ENCODE peak calls at places on chromosomes 16 and 17, in five cellular contexts. Y is astrocyte of the cerebellum, A is AG04450, N is Caco-2, Z is dorsolateral prefrontal cortex. G is an unnamed sample.

GRCh38 chr17:50262001-50262794 is 12.1 kb upstream of the TMEM92 start:
- DNase-seq in Z (no peak), A (no peak), N (peak), Y (no peak), G (no peak)

GRCh38 chr17:61065263-61065773 is 334.3 kb upstream of the TBX2 start:
- DNase-seq in Z (no peak), A (no peak), Y (peak), N (no peak), G (peak)

GRCh38 chr16:67260426-67261063 is 11.8 kb downstream of the SLC9A5 start:
- DNase-seq in N (peak), Y (peak), A (no peak), Z (no peak), G (no peak)

GRCh38 chr17:574061-574460 is 140.6 kb downstream of the VPS53 start:
- DNase-seq in Y (no peak), Z (no peak), A (no peak), N (no peak), G (no peak)

GRCh38 chr16:77424841-77425604 is 9.8 kb downstream of the ADAMTS18 start:
- DNase-seq in A (no peak), Z (no peak), Y (peak), N (no peak), G (no peak)

GRCh38 chr16:67675999-67676398 is 9.4 kb downstream of the C16orf86 start:
- DNase-seq in A (no peak), Y (no peak), Z (no peak), N (no peak), G (no peak)

GRCh38 chr16:57070986-57071540 is 21.3 kb upstream of the CPNE2 start:
- DNase-seq in A (no peak), Y (no peak), N (no peak), Z (no peak), G (no peak)

GRCh38 chr16:75754126-75754525 is 27.8 kb upstream of the CPHXL start:
- DNase-seq in N (peak), Y (no peak), A (peak), Z (no peak), G (no peak)

GRCh38 chr16:82031116-82032084 is 3.7 kb upstream of the HSD17B2 start:
- DNase-seq in Z (no peak), Y (peak), A (peak), N (no peak), G (no peak)

GRCh38 chr16:1763521-1764511 is 7.5 kb downstream of the NME3 start:
- DNase-seq in Z (no peak), Y (no peak), N (no peak), A (no peak), G (no peak)

GRCh38 chr16:56985288-56985961 is 3.9 kb upstream of the NLRC5 start:
- DNase-seq in A (peak), N (no peak), Z (no peak), Y (peak), G (peak)

GRCh38 chr16:66382171-66382965 is 15.9 kb downstream of the CDH5 start:
- DNase-seq in Z (no peak), N (no peak), Y (peak), A (peak), G (peak)

GRCh38 chr17:19753661-19754463 is 5.8 kb upstream of the ALDH3A1 start:
- DNase-seq in Y (no peak), Z (peak), N (peak), A (no peak), G (no peak)

GRCh38 chr16:78562650-78563049 is 463.2 kb downstream of the WWOX start:
- DNase-seq in A (no peak), N (no peak), Z (no peak), Y (no peak), G (no peak)

GRCh38 chr16:57694556-57695377 is at the start of gene DRC7:
- DNase-seq in A (no peak), N (peak), Y (no peak), Z (no peak), G (no peak)

GRCh38 chr16:66841366-66841765 is 2.8 kb upstream of the CA7 start:
- DNase-seq in Y (no peak), Z (no peak), N (no peak), A (no peak), G (no peak)

GRCh38 chr17:65523853-65524664 is 37.4 kb downstream of the AXIN2 start:
- DNase-seq in A (no peak), N (no peak), Z (no peak), Y (no peak), G (no peak)

GRCh38 chr16:71526111-71526998 is at the start of gene CHST4:
- DNase-seq in A (peak), Z (no peak), N (no peak), Y (peak), G (peak)

GRCh38 chr17:38912221-38912813 is 13.1 kb upstream of the LASP1NB start:
- DNase-seq in Y (no peak), A (no peak), N (peak), Z (peak), G (no peak)

GRCh38 chr17:38546396-38546795 is 59.4 kb downstream of the SRCIN1 start:
- DNase-seq in Z (no peak), Y (no peak), A (no peak), N (no peak), G (no peak)

GRCh38 chr17:72515291-72516065 is 394.7 kb downstream of the SOX9 start:
- DNase-seq in Z (no peak), N (no peak), Y (peak), A (no peak), G (peak)

GRCh38 chr16:51540259-51540658 is 389.2 kb upstream of the SALL1 start:
- DNase-seq in Y (no peak), A (no peak), N (no peak), Z (no peak), G (no peak)

GRCh38 chr17:75394332-75394918 is 11.1 kb downstream of the GRB2 start:
- DNase-seq in Y (no peak), A (no peak), N (no peak), Z (no peak), G (no peak)

GRCh38 chr17:9064311-9064834 is 43.1 kb downstream of the NTN1 start:
- DNase-seq in N (no peak), Y (no peak), A (no peak), Z (no peak), G (no peak)

GRCh38 chr16:70444249-70445063 is 5.6 kb upstream of the ST3GAL2 start:
- DNase-seq in Y (no peak), N (peak), A (no peak), Z (no peak), G (no peak)

GRCh38 chr16:57863434-57864160 is 61.3 kb upstream of the KIFC3 start:
- DNase-seq in Z (peak), N (peak), A (peak), Y (peak), G (peak)

GRCh38 chr17:75720656-75721462 is at the start of gene ITGB4:
- DNase-seq in Z (peak), A (no peak), Y (no peak), N (peak), G (peak)

GRCh38 chr17:1865252-1866037 is 35.6 kb downstream of the RPA1 start:
- DNase-seq in Y (no peak), Z (no peak), N (no peak), A (no peak), G (no peak)

GRCh38 chr16:1560153-1560552 is 26.7 kb downstream of the TMEM204 start:
- DNase-seq in A (no peak), Z (no peak), Y (no peak), N (no peak), G (no peak)

GRCh38 chr17:78559749-78560368 is 17.3 kb downstream of the DNAH17 start:
- DNase-seq in A (no peak), Y (no peak), Z (no peak), N (no peak), G (no peak)
- TF ChIP-seq CTCF in A (no peak), Y (no peak), Z (no peak), N (peak), G (no peak)

DNA sequence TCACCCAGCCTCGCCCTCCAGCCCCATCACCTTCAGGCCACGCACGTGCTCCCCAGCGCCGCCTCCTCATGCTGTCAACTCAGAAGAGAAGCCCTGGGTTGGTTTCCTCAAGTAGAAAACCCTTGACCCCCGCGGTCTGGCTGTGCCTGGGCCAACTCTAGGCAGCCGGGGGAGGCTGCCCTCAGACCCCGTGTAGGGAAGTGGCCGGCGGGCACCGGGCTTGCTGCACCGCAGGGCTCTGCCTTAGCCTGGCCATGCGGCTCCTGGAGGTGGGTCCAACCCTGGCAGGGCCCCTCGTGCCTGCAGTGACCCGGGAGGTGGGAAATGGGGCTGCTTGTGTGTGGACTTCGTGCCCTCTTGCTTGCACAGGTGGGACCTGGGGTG is 149.9 kb upstream of the GSE1 start:
- DNase-seq in Y (no peak), A (no peak), Z (no peak), N (no peak), G (no peak)
- H3K4me3 ChIP-seq in Y (no peak), A (no peak), Z (peak), N (peak), G (peak)

GRCh38 chr17:48139948-48140347 is 32.4 kb downstream of the SNX11 start:
- DNase-seq in A (no peak), N (peak), Z (no peak), Y (no peak), G (no peak)

GRCh38 chr17:48149174-48150106 is 41.9 kb downstream of the SNX11 start:
- DNase-seq in Z (no peak), A (no peak), Y (no peak), N (peak), G (no peak)

GRCh38 chr17:48144976-48145798 is 37.6 kb downstream of the SNX11 start:
- DNase-seq in A (no peak), Y (no peak), N (peak), Z (no peak), G (no peak)

GRCh38 chr17:48148029-48148759 is 40.6 kb downstream of the SNX11 start:
- DNase-seq in Y (no peak), A (no peak), Z (no peak), N (no peak), G (no peak)

DNA sequence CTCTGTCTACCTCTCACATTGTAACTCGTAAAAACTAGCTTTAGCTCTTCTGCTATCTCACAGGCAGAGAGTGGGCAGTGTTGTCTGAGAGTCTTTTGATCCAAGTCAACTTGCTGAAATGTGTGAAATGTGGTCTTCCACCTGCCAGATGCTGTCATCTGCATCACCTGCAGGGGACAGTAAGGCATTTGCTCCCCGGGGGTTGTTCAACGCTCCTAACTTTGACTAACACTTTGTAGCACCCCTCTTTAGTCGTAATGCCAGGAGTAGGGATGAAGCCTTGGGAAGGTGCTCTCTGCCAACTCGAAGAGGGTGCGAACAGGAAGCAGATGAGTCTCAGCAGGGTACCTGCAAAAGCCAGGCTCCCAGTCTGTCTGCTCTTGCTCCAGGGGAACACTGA is 36.1 kb downstream of the SNX11 start:
- DNase-seq in Y (no peak), A (no peak), N (peak), Z (no peak), G (no peak)
- TF ChIP-seq CTCF in Y (no peak), A (no peak), N (peak), Z (no peak), G (no peak)

GRCh38 chr17:59487161-59487873 is 78.1 kb upstream of the DHX40 start:
- DNase-seq in A (no peak), Y (no peak), Z (no peak), N (no peak), G (no peak)
- H3K4me3 ChIP-seq in A (no peak), Y (no peak), Z (peak), N (no peak), G (no peak)

GRCh38 chr17:62825182-62825581 is 17.1 kb upstream of the MARCHF10 start:
- DNase-seq in A (no peak), N (no peak), Z (no peak), Y (no peak), G (no peak)

GRCh38 chr17:62826956-62827355 is 18.8 kb upstream of the MARCHF10 start:
- DNase-seq in Z (no peak), Y (no peak), N (no peak), A (no peak), G (no peak)

GRCh38 chr17:62822080-62822904 is 14.2 kb upstream of the MARCHF10 start:
- DNase-seq in Y (no peak), N (no peak), A (no peak), Z (no peak), G (peak)

GRCh38 chr17:62823111-62823895 is 15.2 kb upstream of the MARCHF10 start:
- DNase-seq in A (no peak), Z (no peak), Y (no peak), N (no peak), G (no peak)

GRCh38 chr17:62824290-62825135 is 16.4 kb upstream of the MARCHF10 start:
- DNase-seq in Y (peak), N (no peak), A (peak), Z (no peak), G (peak)
- TF ChIP-seq CTCF in Y (no peak), N (no peak), A (no peak), Z (no peak), G (no peak)

DNA sequence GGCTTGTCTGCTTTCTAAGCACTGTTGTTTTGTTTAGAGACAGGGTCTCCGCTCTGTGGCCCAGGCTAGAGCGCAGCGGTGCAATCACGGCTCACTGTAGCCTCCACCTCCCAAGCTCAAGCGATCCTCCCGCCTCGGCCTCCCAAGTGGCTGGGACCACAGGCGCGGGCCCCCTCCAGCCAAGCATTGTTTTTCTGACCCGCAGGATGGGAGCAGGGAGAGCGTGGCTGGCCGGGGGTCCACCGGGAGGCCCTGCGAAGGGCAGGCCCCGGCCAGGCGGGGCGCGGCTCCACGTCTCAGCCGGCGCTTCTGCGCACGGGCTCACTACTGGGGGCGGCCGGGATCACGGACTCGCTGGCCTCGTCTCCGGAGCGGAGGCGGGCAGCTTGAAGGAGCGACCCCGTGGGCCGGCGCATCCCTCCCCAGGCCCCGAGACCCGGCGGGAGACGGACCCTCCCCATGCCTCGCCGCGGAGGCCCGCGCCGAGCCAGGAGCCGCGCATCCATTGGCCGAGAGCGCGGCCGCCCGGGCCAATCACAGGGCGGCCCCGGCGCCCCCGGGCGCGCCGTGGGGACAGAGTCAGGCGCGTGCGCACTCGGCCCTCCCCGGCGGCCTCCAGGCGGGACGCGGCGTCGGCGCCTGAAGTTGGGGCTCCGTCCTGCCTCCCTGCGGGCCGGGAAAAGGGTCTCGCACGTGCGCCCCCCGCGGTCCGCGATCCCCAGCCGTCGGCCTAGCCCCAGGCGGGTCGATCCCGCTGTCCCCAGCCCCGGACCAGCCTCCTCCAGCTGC is 24.9 kb downstream of the ACTG1 start:
- DNase-seq in Z (peak), Y (no peak), A (no peak), N (peak), G (no peak)
- H3K4me3 ChIP-seq in Z (peak), Y (peak), A (peak), N (peak), G (peak)